ENCODE peak calls at places on chromosome 17, in nine cellular contexts. One of them, this sample, is unnamed. For H3K4me1, the result is how much of the 10 kb centered on the place peaks cover.

GRCh38 chr17:41998497-41998896 is 18.7 kb downstream of the DNAJC7 start:
- DNase-seq in ovary: no peak
- DNase-seq in tibial nerve: no peak
- DNase-seq in stomach: no peak
- DNase-seq in SJSA1: no peak
- DNase-seq in prostate gland: no peak
- DNase-seq in adrenal gland: no peak
- DNase-seq in CD8-positive, alpha-beta T cell: no peak
- DNase-seq in mammary epithelial cell: no peak
- DNase-seq in this sample: no peak

GRCh38 chr17:60989846-60990245 is 312.2 kb downstream of the BCAS3 start:
- DNase-seq in stomach: no peak
- DNase-seq in adrenal gland: no peak
- DNase-seq in prostate gland: no peak
- DNase-seq in tibial nerve: no peak
- DNase-seq in CD8-positive, alpha-beta T cell: no peak
- DNase-seq in mammary epithelial cell: no peak
- DNase-seq in SJSA1: no peak
- DNase-seq in ovary: no peak
- DNase-seq in this sample: no peak

GRCh38 chr17:40528692-40529417 is 27.4 kb upstream of the TNS4 start:
- DNase-seq in prostate gland: no peak
- DNase-seq in tibial nerve: no peak
- DNase-seq in mammary epithelial cell: no peak
- DNase-seq in SJSA1: no peak
- DNase-seq in stomach: no peak
- DNase-seq in adrenal gland: no peak
- DNase-seq in CD8-positive, alpha-beta T cell: no peak
- DNase-seq in ovary: no peak
- DNase-seq in this sample: no peak

GRCh38 chr17:60135951-60136666 is 13.7 kb upstream of the CA4 start:
- DNase-seq in SJSA1: no peak
- DNase-seq in mammary epithelial cell: no peak
- DNase-seq in CD8-positive, alpha-beta T cell: no peak
- DNase-seq in stomach: no peak
- DNase-seq in tibial nerve: no peak
- DNase-seq in adrenal gland: peak
- DNase-seq in ovary: no peak
- DNase-seq in prostate gland: no peak
- DNase-seq in this sample: no peak

GRCh38 chr17:57612202-57613071 is 132.7 kb downstream of the CCDC182 start:
- DNase-seq in ovary: no peak
- DNase-seq in mammary epithelial cell: no peak
- DNase-seq in stomach: no peak
- DNase-seq in SJSA1: no peak
- DNase-seq in CD8-positive, alpha-beta T cell: no peak
- DNase-seq in tibial nerve: no peak
- DNase-seq in adrenal gland: no peak
- DNase-seq in prostate gland: no peak
- DNase-seq in this sample: peak

GRCh38 chr17:15884731-15885130 is 60.2 kb upstream of the ADORA2B start:
- DNase-seq in CD8-positive, alpha-beta T cell: no peak
- DNase-seq in tibial nerve: no peak
- DNase-seq in SJSA1: no peak
- DNase-seq in ovary: no peak
- DNase-seq in mammary epithelial cell: peak
- DNase-seq in stomach: no peak
- DNase-seq in prostate gland: no peak
- DNase-seq in adrenal gland: no peak
- DNase-seq in this sample: no peak

GRCh38 chr17:77273397-77274136 is 132.8 kb downstream of the SEC14L1 start:
- DNase-seq in tibial nerve: no peak
- DNase-seq in prostate gland: no peak
- DNase-seq in CD8-positive, alpha-beta T cell: no peak
- DNase-seq in adrenal gland: no peak
- DNase-seq in mammary epithelial cell: no peak
- DNase-seq in ovary: no peak
- DNase-seq in SJSA1: no peak
- DNase-seq in stomach: no peak
- DNase-seq in this sample: no peak

GRCh38 chr17:16258916-16259315 is 41.9 kb downstream of the PIGL start:
- DNase-seq in prostate gland: no peak
- DNase-seq in SJSA1: no peak
- DNase-seq in adrenal gland: no peak
- DNase-seq in CD8-positive, alpha-beta T cell: no peak
- DNase-seq in ovary: no peak
- DNase-seq in tibial nerve: peak
- DNase-seq in stomach: no peak
- DNase-seq in mammary epithelial cell: no peak
- DNase-seq in this sample: no peak

GRCh38 chr17:79164408-79164807 is 89.8 kb downstream of the ENGASE start:
- DNase-seq in SJSA1: no peak
- DNase-seq in adrenal gland: no peak
- DNase-seq in prostate gland: no peak
- DNase-seq in stomach: no peak
- DNase-seq in CD8-positive, alpha-beta T cell: no peak
- DNase-seq in mammary epithelial cell: no peak
- DNase-seq in tibial nerve: no peak
- DNase-seq in ovary: no peak
- DNase-seq in this sample: no peak

GRCh38 chr17:4986951-4987766 is at the start of gene CAMTA2:
- DNase-seq in stomach: peak
- DNase-seq in SJSA1: peak
- DNase-seq in prostate gland: peak
- DNase-seq in ovary: peak
- DNase-seq in CD8-positive, alpha-beta T cell: peak
- DNase-seq in adrenal gland: peak
- DNase-seq in tibial nerve: peak
- DNase-seq in mammary epithelial cell: peak
- DNase-seq in this sample: peak

GRCh38 chr17:4152471-4152870 is 9.5 kb downstream of the CYB5D2 start:
- DNase-seq in prostate gland: no peak
- DNase-seq in mammary epithelial cell: peak
- DNase-seq in stomach: no peak
- DNase-seq in tibial nerve: no peak
- DNase-seq in ovary: no peak
- DNase-seq in adrenal gland: no peak
- DNase-seq in CD8-positive, alpha-beta T cell: no peak
- DNase-seq in SJSA1: no peak
- DNase-seq in this sample: no peak

GRCh38 chr17:5249615-5250014 is 15.0 kb upstream of the SCIMP start:
- DNase-seq in SJSA1: peak
- DNase-seq in adrenal gland: peak
- DNase-seq in prostate gland: peak
- DNase-seq in mammary epithelial cell: peak
- DNase-seq in CD8-positive, alpha-beta T cell: peak
- DNase-seq in stomach: peak
- DNase-seq in ovary: peak
- DNase-seq in tibial nerve: peak
- DNase-seq in this sample: peak

GRCh38 chr17:28178800-28179199 is 136.3 kb downstream of the NLK start:
- DNase-seq in stomach: no peak
- DNase-seq in prostate gland: no peak
- DNase-seq in SJSA1: no peak
- DNase-seq in mammary epithelial cell: no peak
- DNase-seq in ovary: no peak
- DNase-seq in tibial nerve: no peak
- DNase-seq in CD8-positive, alpha-beta T cell: no peak
- DNase-seq in adrenal gland: no peak
- DNase-seq in this sample: no peak

GRCh38 chr17:80023261-80024205 is 12.1 kb downstream of the TBC1D16 start:
- DNase-seq in ovary: no peak
- DNase-seq in tibial nerve: no peak
- DNase-seq in prostate gland: no peak
- DNase-seq in SJSA1: no peak
- DNase-seq in adrenal gland: no peak
- DNase-seq in CD8-positive, alpha-beta T cell: no peak
- DNase-seq in stomach: no peak
- DNase-seq in mammary epithelial cell: no peak
- DNase-seq in this sample: no peak

DNA sequence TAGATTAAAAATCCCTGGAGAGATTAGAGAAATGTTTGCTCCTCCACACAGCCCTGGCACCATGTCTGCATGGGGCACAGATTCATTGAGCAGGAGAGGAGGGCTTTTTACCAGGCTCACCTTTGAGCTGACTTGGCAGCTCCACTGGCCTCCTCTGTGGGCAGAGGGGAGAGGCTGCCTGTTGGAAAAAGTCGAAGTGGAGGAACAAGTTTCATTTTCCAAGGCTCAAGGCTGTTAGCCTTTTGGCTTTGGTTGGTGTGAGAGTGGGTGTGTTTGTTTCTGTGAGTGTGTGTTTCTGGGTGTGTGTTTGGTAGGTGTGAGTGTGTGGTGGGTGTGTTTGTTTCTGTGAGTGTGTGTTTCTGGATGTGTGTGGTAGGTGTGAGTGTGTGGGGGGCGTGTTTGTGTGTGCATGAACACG is 5.6 kb downstream of the TMEM238L start:
- DNase-seq in SJSA1: no peak
- DNase-seq in adrenal gland: peak
- DNase-seq in prostate gland: peak
- DNase-seq in mammary epithelial cell: no peak
- DNase-seq in ovary: no peak
- DNase-seq in stomach: peak
- DNase-seq in tibial nerve: no peak
- DNase-seq in CD8-positive, alpha-beta T cell: no peak
- DNase-seq in this sample: no peak
- H3K4me1 ChIP-seq in SJSA1: under half
- H3K4me1 ChIP-seq in adrenal gland: under half
- H3K4me1 ChIP-seq in prostate gland: under half
- H3K4me1 ChIP-seq in mammary epithelial cell: under half
- H3K4me1 ChIP-seq in ovary: under half
- H3K4me1 ChIP-seq in stomach: under half
- H3K4me1 ChIP-seq in tibial nerve: under half
- H3K4me1 ChIP-seq in CD8-positive, alpha-beta T cell: under half
- H3K4me1 ChIP-seq in this sample: under half

DNA sequence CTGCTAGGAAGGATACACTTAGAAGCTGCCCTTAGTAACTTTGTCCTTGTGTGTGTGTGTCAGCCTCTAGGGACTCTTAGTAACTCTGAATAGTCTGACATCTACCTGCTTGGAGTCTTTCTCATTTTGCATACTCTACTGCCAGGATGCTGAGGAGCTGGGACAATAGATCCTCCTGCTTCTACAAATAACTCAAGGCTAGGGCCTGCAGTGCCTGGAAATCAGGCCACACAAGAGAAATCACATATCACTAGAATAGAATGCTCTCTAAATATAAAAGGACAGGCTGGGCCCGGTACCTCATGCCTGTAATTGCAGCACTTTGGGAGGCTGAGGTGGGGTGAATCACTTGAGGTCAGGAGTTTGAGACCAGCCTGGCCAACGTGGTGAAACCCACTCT is 38.5 kb upstream of the SLC25A19 start:
- DNase-seq in CD8-positive, alpha-beta T cell: no peak
- DNase-seq in prostate gland: no peak
- DNase-seq in SJSA1: no peak
- DNase-seq in mammary epithelial cell: no peak
- DNase-seq in tibial nerve: no peak
- DNase-seq in ovary: no peak
- DNase-seq in stomach: no peak
- DNase-seq in adrenal gland: no peak
- DNase-seq in this sample: no peak
- H3K4me1 ChIP-seq in CD8-positive, alpha-beta T cell: under half
- H3K4me1 ChIP-seq in prostate gland: under half
- H3K4me1 ChIP-seq in SJSA1: under half
- H3K4me1 ChIP-seq in mammary epithelial cell: under half
- H3K4me1 ChIP-seq in tibial nerve: under half
- H3K4me1 ChIP-seq in ovary: under half
- H3K4me1 ChIP-seq in stomach: under half
- H3K4me1 ChIP-seq in adrenal gland: under half
- H3K4me1 ChIP-seq in this sample: under half

GRCh38 chr17:17842111-17842876 is 5.5 kb upstream of the SREBF1 start:
- DNase-seq in SJSA1: no peak
- DNase-seq in CD8-positive, alpha-beta T cell: no peak
- DNase-seq in tibial nerve: no peak
- DNase-seq in stomach: no peak
- DNase-seq in ovary: no peak
- DNase-seq in adrenal gland: no peak
- DNase-seq in mammary epithelial cell: no peak
- DNase-seq in prostate gland: no peak
- DNase-seq in this sample: no peak
- H3K4me1 ChIP-seq in SJSA1: under half
- H3K4me1 ChIP-seq in CD8-positive, alpha-beta T cell: under half
- H3K4me1 ChIP-seq in tibial nerve: under half
- H3K4me1 ChIP-seq in stomach: under half
- H3K4me1 ChIP-seq in ovary: under half
- H3K4me1 ChIP-seq in adrenal gland: half or more
- H3K4me1 ChIP-seq in mammary epithelial cell: half or more
- H3K4me1 ChIP-seq in prostate gland: under half
- H3K4me1 ChIP-seq in this sample: under half

DNA sequence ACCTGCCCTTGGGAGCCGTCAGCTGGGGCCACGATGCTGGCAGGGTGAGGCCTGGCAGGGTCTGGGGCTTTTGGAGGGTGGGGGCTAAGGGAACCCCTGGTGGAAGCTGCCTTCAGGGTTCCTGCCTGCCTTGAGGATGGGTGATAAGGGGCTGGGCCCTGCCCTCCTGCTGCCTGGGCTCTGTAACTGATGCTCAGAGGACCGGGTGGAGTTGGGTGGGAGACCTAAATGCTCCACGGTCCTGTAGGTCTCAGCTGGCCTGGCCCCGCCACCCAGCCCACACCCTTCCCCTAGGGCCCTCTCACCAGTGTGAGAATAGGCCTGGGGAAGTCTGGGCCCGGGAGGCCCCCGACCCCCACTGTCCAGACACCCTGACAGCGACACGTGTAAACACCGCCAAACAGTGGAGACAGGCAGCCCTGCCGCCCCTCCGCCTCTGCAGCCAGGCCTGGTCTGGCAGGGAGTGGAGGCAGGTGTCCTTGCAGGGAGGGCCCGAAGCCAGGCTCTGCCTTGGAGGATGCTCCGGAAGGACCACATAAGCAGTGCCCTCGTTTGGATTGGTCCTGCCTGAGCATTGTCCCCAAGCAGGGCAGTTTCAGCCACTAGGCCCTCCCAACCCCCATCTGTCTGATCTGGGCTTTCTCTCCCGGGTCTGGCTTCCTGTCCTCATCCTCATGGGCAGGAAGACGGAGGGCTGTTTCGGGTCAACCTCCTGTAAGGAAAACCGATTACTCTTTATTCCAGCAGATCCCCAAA is 6.5 kb upstream of the BAHCC1 start:
- DNase-seq in mammary epithelial cell: no peak
- DNase-seq in tibial nerve: no peak
- DNase-seq in ovary: no peak
- DNase-seq in prostate gland: no peak
- DNase-seq in adrenal gland: peak
- DNase-seq in CD8-positive, alpha-beta T cell: no peak
- DNase-seq in SJSA1: no peak
- DNase-seq in stomach: no peak
- DNase-seq in this sample: no peak
- H3K4me1 ChIP-seq in mammary epithelial cell: under half
- H3K4me1 ChIP-seq in tibial nerve: half or more
- H3K4me1 ChIP-seq in ovary: under half
- H3K4me1 ChIP-seq in prostate gland: under half
- H3K4me1 ChIP-seq in adrenal gland: half or more
- H3K4me1 ChIP-seq in CD8-positive, alpha-beta T cell: under half
- H3K4me1 ChIP-seq in SJSA1: under half
- H3K4me1 ChIP-seq in stomach: half or more
- H3K4me1 ChIP-seq in this sample: under half

This sample was measured in CD4-positive, CD25-positive, alpha-beta regulatory T cell.